ENCODE peak calls at places on chromosomes 2 and 18, in seven cellular contexts. R, N, F, E, Y, V and J are unnamed samples.

GRCh38 chr18:77062518-77063003 is 70.0 kb downstream of the MBP start:
- DNase-seq in R (no peak), N (no peak), F (no peak), E (peak; percentile 96), Y (peak; percentile 89), V (no peak), J (no peak)

GRCh38 chr18:23784811-23785245 is 95.6 kb downstream of the LAMA3 start:
- DNase-seq in R (peak; percentile 86), N (no peak), F (no peak), E (peak; percentile 92), Y (no peak), V (no peak), J (peak; percentile 92)

GRCh38 chr2:238265605-238266004 is 22.8 kb downstream of the PER2 start:
- DNase-seq in R (no peak), N (no peak), F (no peak), E (no peak), Y (no peak), V (no peak), J (no peak)

GRCh38 chr2:101036562-101036961 is 34.5 kb downstream of the RPL31 start:
- DNase-seq in R (peak; percentile 65), N (no peak), F (peak; percentile 47), E (peak; percentile 21), Y (no peak), V (peak; percentile 33), J (peak; percentile 53)

GRCh38 chr2:195115738-195116137 is 541.3 kb upstream of the SLC39A10 start:
- DNase-seq in R (no peak), N (no peak), F (no peak), E (no peak), Y (no peak), V (no peak), J (no peak)

GRCh38 chr2:74292752-74293151 is 50.5 kb downstream of the SLC4A5 start:
- DNase-seq in R (no peak), N (no peak), F (no peak), E (no peak), Y (no peak), V (peak; percentile 82), J (no peak)

GRCh38 chr2:24929230-24929629 is 9.2 kb upstream of the ADCY3 start:
- DNase-seq in R (no peak), N (no peak), F (peak; percentile 44), E (no peak), Y (no peak), V (no peak), J (no peak)

GRCh38 chr2:213627054-213627710 is 342.9 kb downstream of the SPAG16 start:
- DNase-seq in R (no peak), N (no peak), F (peak; percentile 10), E (no peak), Y (no peak), V (no peak), J (no peak)

GRCh38 chr2:36672199-36672598 is 24.3 kb upstream of the VIT start:
- DNase-seq in R (peak; percentile 75), N (no peak), F (peak; percentile 69), E (peak; percentile 53), Y (no peak), V (peak; percentile 52), J (peak; percentile 60)

GRCh38 chr18:9615280-9615797 is 980 bp upstream of the PPP4R1 start:
- DNase-seq in R (no peak), N (no peak), F (no peak), E (no peak), Y (peak; percentile 9), V (no peak), J (no peak)

GRCh38 chr2:105290981-105291660 is 38.4 kb downstream of the TGFBRAP1 start:
- DNase-seq in R (no peak), N (no peak), F (no peak), E (no peak), Y (no peak), V (no peak), J (no peak)

GRCh38 chr2:68908392-68908970 is 37.3 kb upstream of the BMP10 start:
- DNase-seq in R (peak; percentile 80), N (peak; percentile 42), F (peak; percentile 76), E (peak; percentile 96), Y (peak; percentile 96), V (no peak), J (peak; percentile 80)
- TF ChIP-seq EZH2 in R (no peak), N (no peak), F (no peak), E (no peak), Y (no peak), V (no peak), J (no peak)

DNA sequence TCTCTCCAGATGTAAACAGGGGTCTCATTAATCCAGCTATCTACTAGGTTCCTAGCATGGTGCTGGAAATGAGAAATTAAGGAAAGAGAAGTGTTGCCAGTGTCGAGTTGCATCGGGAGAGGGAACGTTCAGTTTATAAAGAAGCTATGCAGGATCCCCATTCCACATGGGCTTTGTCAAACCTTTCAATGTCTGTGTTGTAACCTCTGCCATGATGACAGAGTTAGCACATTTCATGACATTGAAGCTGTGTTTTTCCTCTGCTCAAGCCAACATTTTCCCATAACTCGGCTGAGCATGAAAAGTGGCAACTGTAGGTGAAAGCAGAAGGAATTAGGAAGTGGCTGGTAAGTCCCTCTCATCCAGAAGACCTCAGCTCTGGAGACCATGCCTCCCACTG is 133.4 kb downstream of the WDSUB1 start:
- DNase-seq in R (no peak), N (no peak), F (no peak), E (no peak), Y (no peak), V (no peak), J (no peak)
- H3K27ac ChIP-seq in R (no peak overlapping the region), N (no peak overlapping the region), F (no peak overlapping the region), E (no peak overlapping the region), Y (no peak overlapping the region), V (no peak overlapping the region), J (no peak overlapping the region)

DNA sequence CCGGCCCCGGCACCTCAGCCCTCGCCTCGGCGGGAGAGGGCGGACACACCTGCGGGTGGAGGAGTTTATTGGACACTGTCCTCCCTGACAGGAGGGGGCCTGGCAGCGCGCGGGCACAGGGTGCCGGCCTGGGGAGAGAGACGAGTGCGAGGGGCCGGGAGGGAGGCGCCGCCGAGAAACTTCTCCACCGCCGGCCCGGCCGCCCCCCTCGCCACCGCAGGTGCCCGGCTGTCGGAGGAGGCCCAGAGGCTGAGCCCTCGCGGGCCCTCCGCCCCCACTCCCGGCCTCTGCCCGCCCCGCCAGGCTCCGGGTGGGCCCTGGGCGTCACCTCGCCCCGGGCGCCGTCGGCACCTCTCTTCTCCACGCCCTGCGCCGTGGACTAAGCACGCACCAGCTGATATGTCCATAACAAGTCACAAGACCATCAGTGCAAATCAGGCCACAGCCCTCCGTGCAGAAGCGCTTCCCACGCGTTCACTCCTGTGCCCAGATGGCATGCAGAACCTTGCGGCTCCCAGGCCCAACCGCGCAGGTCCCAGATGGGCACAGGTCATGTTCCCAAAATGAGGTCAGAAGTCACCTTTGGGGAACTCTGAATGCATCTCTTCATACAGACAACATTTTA is 311.2 kb downstream of the CELF4 start:
- DNase-seq in R (peak; percentile 14), N (no peak), F (peak; percentile 28), E (no peak), Y (no peak), V (no peak), J (no peak)
- TF ChIP-seq EZH2 in R (no peak), N (no peak), F (no peak), E (peak; percentile 76), Y (no peak), V (no peak), J (peak; percentile 29)

DNA sequence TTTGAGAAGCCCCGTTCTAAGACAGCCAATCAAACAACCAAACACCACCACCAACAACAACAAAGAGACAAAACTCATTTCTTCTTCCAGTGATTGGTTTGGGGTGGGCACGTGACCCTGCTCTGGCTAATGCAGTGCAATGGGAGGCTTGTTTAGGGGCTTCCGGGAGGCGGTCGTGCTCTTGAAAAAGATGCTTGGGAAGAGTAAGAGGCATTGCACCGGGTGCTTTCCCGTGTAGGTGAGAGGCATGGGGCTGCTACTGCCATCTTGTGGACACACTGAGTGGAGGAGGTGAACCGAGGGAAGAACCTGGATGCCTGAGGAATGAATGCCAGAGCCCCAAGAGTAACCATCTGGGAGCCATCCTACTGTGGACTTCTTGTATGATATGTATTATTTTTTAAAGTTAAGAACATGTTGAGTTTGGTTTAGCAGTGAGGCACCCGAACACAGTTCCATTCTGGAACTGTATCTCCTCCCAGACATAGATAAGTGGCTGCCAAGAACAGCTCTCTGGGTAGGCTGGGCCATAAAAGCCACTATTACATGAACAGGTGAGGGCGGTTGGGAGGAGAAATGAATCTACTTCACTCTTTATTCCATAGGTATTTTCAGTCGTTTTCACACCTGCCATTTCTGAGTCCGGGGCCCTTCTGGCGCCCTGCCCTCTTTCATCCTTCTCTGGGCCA is 19.1 kb upstream of the ARHGAP25 start:
- DNase-seq in R (peak; percentile 63), N (peak; percentile 76), F (peak; percentile 95), E (peak; percentile 33), Y (peak; percentile 52), V (peak; percentile 71), J (peak; percentile 54)
- H3K27ac ChIP-seq in R (no peak overlapping the region), N (no peak overlapping the region), F (no peak overlapping the region), E (no peak overlapping the region), Y (peak overlapping the region; percentile 72), V (no peak overlapping the region), J (no peak overlapping the region)

DNA sequence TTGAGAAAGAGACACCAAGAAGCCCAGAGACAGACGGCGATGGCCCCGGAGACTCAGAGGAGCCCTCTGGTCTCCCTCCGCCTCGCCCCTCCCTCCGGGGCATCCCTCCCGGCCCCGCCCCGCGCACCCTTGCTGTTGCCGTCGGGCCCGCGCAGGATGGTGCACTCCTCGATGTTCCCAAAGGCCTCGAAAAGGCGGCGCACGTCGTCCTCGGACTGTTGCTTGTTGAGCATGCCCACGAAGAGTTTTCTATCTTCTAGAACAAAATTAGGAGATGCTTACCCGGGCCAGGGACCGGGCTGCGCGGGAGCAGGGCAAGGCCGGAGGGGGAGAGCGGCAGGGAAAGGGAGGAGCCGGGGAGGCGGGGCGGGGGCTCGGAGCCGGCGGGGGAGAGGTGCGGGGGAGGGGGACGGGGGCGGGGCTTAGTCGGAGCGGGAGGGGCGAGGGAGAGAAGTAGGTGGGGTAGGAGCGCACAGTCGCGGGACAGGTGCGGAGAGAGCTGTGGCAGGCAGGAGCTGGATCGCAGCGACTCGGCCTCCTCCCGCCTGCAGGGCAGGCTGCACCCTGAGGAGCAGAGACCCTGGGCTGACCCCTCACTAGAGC is 290.5 kb downstream of the CELF4 start:
- DNase-seq in R (no peak), N (peak; percentile 77), F (peak; percentile 40), E (no peak), Y (no peak), V (no peak), J (no peak)
- TF ChIP-seq EZH2 in R (no peak), N (no peak), F (no peak), E (no peak), Y (no peak), V (no peak), J (no peak)

GRCh38 chr2:131010566-131010965 is 82.7 kb downstream of the FAM168B start:
- DNase-seq in R (no peak), N (no peak), F (no peak), E (no peak), Y (peak; percentile 76), V (no peak), J (no peak)

GRCh38 chr2:131011481-131011880 is 81.8 kb downstream of the FAM168B start:
- DNase-seq in R (no peak), N (no peak), F (no peak), E (no peak), Y (no peak), V (no peak), J (no peak)

GRCh38 chr2:131016826-131017596 is 76.2 kb downstream of the FAM168B start:
- DNase-seq in R (peak; percentile 81), N (no peak), F (no peak), E (peak; percentile 83), Y (no peak), V (peak; percentile 12), J (no peak)

GRCh38 chr2:131015764-131016163 is 77.5 kb downstream of the FAM168B start:
- DNase-seq in R (no peak), N (no peak), F (no peak), E (no peak), Y (no peak), V (no peak), J (no peak)

GRCh38 chr2:131014141-131014540 is 79.1 kb downstream of the FAM168B start:
- DNase-seq in R (no peak), N (no peak), F (no peak), E (no peak), Y (no peak), V (no peak), J (no peak)
- H3K27ac ChIP-seq in R (no peak overlapping the region), N (no peak overlapping the region), F (no peak overlapping the region), E (no peak overlapping the region), Y (no peak overlapping the region), V (no peak overlapping the region), J (no peak overlapping the region)